ENCODE peak calls at places on chromosomes 4 and X, in eight cellular contexts. C, E, Y, A, G, R, V and H are unnamed samples.
A peak's percentile ranks its signal among the peaks of the same experiment; 100 is the strongest.

GRCh38 chrX:15384304-15384703 is at the start of gene VEGFD:
- DNase-seq in A (no peak), E (no peak), G (no peak), R (no peak), V (no peak), Y (no peak), C (no peak), H (no peak)

GRCh38 chr4:51943221-51943620 is 76.9 kb downstream of the LRRC66 start:
- DNase-seq in R (no peak), C (no peak), Y (no peak), G (no peak), E (no peak), V (no peak), A (no peak), H (no peak)

GRCh38 chr4:3302786-3303444 is 10.1 kb downstream of the RGS12 start:
- DNase-seq in C (no peak), R (no peak), E (peak; percentile 50), A (no peak), G (peak; percentile 5), Y (no peak), V (no peak), H (no peak)

GRCh38 chrX:1455948-1456280 is 3.2 kb upstream of the ASMTL start:
- DNase-seq in A (no peak), Y (no peak), R (no peak), C (no peak), E (no peak), V (no peak), G (no peak), H (no peak)

GRCh38 chr4:22191565-22192301 is 243.2 kb upstream of the KCNIP4 start:
- DNase-seq in C (no peak), R (no peak), G (no peak), V (no peak), E (no peak), Y (no peak), A (no peak), H (no peak)

GRCh38 chrX:154490021-154490413 is 412 bp downstream of the SLC10A3 start:
- DNase-seq in R (no peak), Y (no peak), E (peak; percentile 23), G (no peak), C (no peak), A (peak; percentile 23), V (no peak), H (no peak)

GRCh38 chr4:110926841-110927400 is 304.0 kb upstream of the PITX2 start:
- DNase-seq in R (no peak), E (no peak), A (no peak), V (no peak), Y (no peak), G (no peak), C (no peak), H (no peak)

GRCh38 chr4:1318046-1318375 is 28.3 kb downstream of the MAEA start:
- DNase-seq in Y (no peak), A (no peak), E (no peak), V (no peak), R (no peak), G (no peak), C (no peak), H (no peak)

GRCh38 chr4:103303011-103303410 is 104.9 kb upstream of the CENPE start:
- DNase-seq in C (no peak), Y (no peak), R (no peak), G (no peak), A (no peak), V (no peak), E (no peak), H (no peak)

GRCh38 chr4:13347517-13348125 is 136.5 kb downstream of the RAB28 start:
- DNase-seq in Y (no peak), A (no peak), G (no peak), V (no peak), C (no peak), R (no peak), E (no peak), H (no peak)

GRCh38 chr4:7324651-7325121 is 110.0 kb downstream of the PSAPL1 start:
- DNase-seq in A (no peak), E (no peak), G (peak; percentile 31), Y (no peak), C (peak; percentile 51), R (no peak), V (no peak), H (no peak)

GRCh38 chrX:131068945-131069719 is 11.0 kb downstream of the ARHGAP36 start:
- DNase-seq in Y (no peak), C (no peak), R (no peak), V (no peak), A (peak; percentile 33), G (peak; percentile 19), E (peak; percentile 28), H (no peak)

GRCh38 chrX:41332408-41332987 is 1.5 kb upstream of the DDX3X start:
- DNase-seq in G (no peak), E (peak; percentile 41), R (peak; percentile 16), Y (no peak), A (no peak), V (peak; percentile 36), C (no peak), H (peak; percentile 67)

GRCh38 chrX:39762266-39762841 is 335.4 kb downstream of the BCOR start:
- DNase-seq in E (no peak), R (no peak), C (no peak), G (no peak), A (no peak), Y (no peak), V (no peak), H (no peak)

GRCh38 chr4:124146071-124146470 is 566.5 kb downstream of the ANKRD50 start:
- DNase-seq in Y (no peak), E (no peak), R (no peak), C (no peak), V (no peak), A (no peak), G (no peak), H (no peak)

GRCh38 chr4:1201851-1202525 is 29.6 kb upstream of the SPON2 start:
- DNase-seq in E (peak; percentile 85), Y (no peak), G (peak; percentile 6), C (peak; percentile 59), R (peak; percentile 80), V (peak; percentile 77), A (peak; percentile 75), H (peak; percentile 95)

GRCh38 chr4:88276952-88277710 is 7.2 kb downstream of the PPM1K start:
- DNase-seq in G (no peak), V (no peak), A (no peak), R (no peak), C (no peak), Y (no peak), E (no peak), H (no peak)

GRCh38 chr4:72902354-72902753 is 167.2 kb downstream of the COX18 start:
- DNase-seq in Y (no peak), R (no peak), C (no peak), V (no peak), G (no peak), E (no peak), A (no peak), H (no peak)

GRCh38 chr4:11368701-11369115 is 60.0 kb downstream of the HS3ST1 start:
- DNase-seq in C (peak; percentile 84), R (no peak), A (no peak), Y (no peak), E (no peak), V (no peak), G (no peak), H (no peak)

GRCh38 chr4:129561886-129562285 is 465.9 kb downstream of the C4orf33 start:
- DNase-seq in R (no peak), G (no peak), E (no peak), Y (no peak), A (no peak), V (no peak), C (no peak), H (no peak)

GRCh38 chrX:84168095-84168494 is 19.9 kb downstream of the RPS6KA6 start:
- DNase-seq in A (no peak), E (no peak), G (no peak), R (no peak), Y (peak; percentile 5), C (no peak), V (no peak), H (no peak)

GRCh38 chr4:105291920-105292319 is 145.2 kb downstream of the TET2 start:
- DNase-seq in A (no peak), G (no peak), Y (no peak), R (no peak), C (no peak), E (no peak), V (no peak), H (no peak)

GRCh38 chr4:169342159-169342865 is 71.6 kb upstream of the SH3RF1 start:
- DNase-seq in V (no peak), E (no peak), Y (no peak), A (no peak), R (no peak), G (no peak), C (no peak), H (no peak)

GRCh38 chrX:154082396-154083133 is 15.0 kb downstream of the MECP2 start:
- DNase-seq in E (no peak), V (no peak), A (no peak), R (no peak), C (no peak), Y (no peak), G (no peak), H (no peak)

GRCh38 chr4:51840791-51841190 is 2.2 kb upstream of the DCUN1D4 start:
- DNase-seq in C (no peak), A (no peak), R (no peak), E (no peak), Y (no peak), G (no peak), V (no peak), H (no peak)